ENCODE peak calls at places on chromosomes 13 and 19, in five cellular contexts. L is H54, T is A549, G is tibial nerve, W is adrenal gland. S is an unnamed sample.

GRCh38 chr19:29574518-29574917 is 31.6 kb upstream of the POP4 start:
- DNase-seq in L (no peak), T (no peak), G (no peak), W (no peak), S (no peak)

GRCh38 chr19:6056801-6057650 is 53.3 kb downstream of the RFX2 start:
- DNase-seq in L (peak), T (peak), G (no peak), W (peak), S (no peak)

GRCh38 chr13:107234315-107234714 is 666.4 kb upstream of the ARGLU1 start:
- DNase-seq in L (no peak), T (no peak), G (no peak), W (no peak), S (no peak)

GRCh38 chr13:41766439-41766838 is 194.5 kb downstream of the VWA8 start:
- DNase-seq in L (no peak), T (no peak), G (no peak), W (no peak), S (no peak)

GRCh38 chr19:13029893-13030292 is 34.6 kb downstream of the NFIX start:
- DNase-seq in L (no peak), T (no peak), G (no peak), W (no peak), S (peak)

GRCh38 chr13:29594710-29595379 is 643 bp downstream of the SLC7A1 start:
- DNase-seq in L (no peak), T (peak), G (peak), W (peak), S (peak)

GRCh38 chr19:19366691-19367396 is 38.6 kb upstream of the GATAD2A start:
- DNase-seq in L (peak), T (peak), G (peak), W (peak), S (peak)

GRCh38 chr13:81539643-81540150 is 1198.8 kb upstream of the SPRY2 start:
- DNase-seq in L (no peak), T (no peak), G (no peak), W (no peak), S (no peak)

GRCh38 chr19:8081569-8082550 is 29.3 kb downstream of the CCL25 start:
- DNase-seq in L (no peak), T (peak), G (no peak), W (no peak), S (no peak)

GRCh38 chr13:114017028-114017630 is 43.3 kb upstream of the C13orf46 start:
- DNase-seq in L (no peak), T (no peak), G (no peak), W (no peak), S (peak)

GRCh38 chr19:33819875-33820781 is 23.5 kb downstream of the KCTD15 start:
- DNase-seq in L (no peak), T (peak), G (peak), W (peak), S (peak)

GRCh38 chr19:17555929-17556813 is 722 bp downstream of the COLGALT1 start:
- DNase-seq in L (no peak), T (peak), G (no peak), W (peak), S (peak)

GRCh38 chr13:101489635-101490034 is 37.2 kb downstream of the ITGBL1 start:
- DNase-seq in L (peak), T (no peak), G (no peak), W (no peak), S (no peak)

GRCh38 chr19:54257116-54257480 is at the start of gene LILRB5:
- DNase-seq in L (no peak), T (no peak), G (no peak), W (no peak), S (no peak)

GRCh38 chr13:100495455-100495854 is 93.1 kb downstream of the GGACT start:
- DNase-seq in L (no peak), T (no peak), G (no peak), W (no peak), S (no peak)

GRCh38 chr13:50991624-50992610 is 82.3 kb downstream of the RNASEH2B start:
- DNase-seq in L (no peak), T (no peak), G (no peak), W (no peak), S (peak)

DNA sequence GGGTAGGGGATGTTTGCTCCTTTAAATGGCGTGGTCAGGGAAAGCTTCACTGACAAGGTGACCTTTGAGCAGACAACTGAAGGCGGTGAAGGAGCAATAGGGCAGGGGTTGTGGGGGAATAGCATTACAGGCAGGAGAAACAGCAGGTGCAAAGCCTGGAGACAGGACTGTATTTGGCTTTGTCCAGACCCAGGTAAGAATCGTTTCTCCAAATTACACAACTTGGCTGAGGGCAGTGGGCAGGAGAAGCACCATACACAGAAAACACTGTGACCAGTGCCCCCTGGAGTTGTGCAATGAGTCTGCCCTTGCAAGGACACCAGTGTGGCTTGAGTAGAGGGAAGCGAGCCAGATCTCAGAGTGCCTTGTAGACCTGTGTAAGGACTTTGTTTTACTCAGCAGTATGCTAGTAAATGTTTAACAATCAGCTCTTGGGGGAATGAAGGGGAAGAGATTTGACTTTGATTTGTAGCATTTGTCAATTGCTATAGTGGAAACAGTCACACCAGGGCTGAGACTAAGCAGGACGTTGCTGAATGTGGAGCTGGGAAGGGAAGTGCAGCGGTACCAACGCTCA is 360.0 kb downstream of the DCT start:
- DNase-seq in L (no peak), T (no peak), G (no peak), W (no peak), S (no peak)
- TF ChIP-seq POLR2A in L (no peak), T (no peak), G (no peak), W (no peak), S (no peak)

GRCh38 chr13:112990783-112991182 is 21.8 kb downstream of the MCF2L start:
- DNase-seq in L (no peak), T (no peak), G (no peak), W (no peak), S (no peak)
- TF ChIP-seq POLR2A in L (no peak), T (no peak), G (no peak), W (no peak), S (no peak)

GRCh38 chr19:16142032-16142580 is 1.4 kb upstream of the HSH2D start:
- DNase-seq in L (no peak), T (no peak), G (no peak), W (no peak), S (no peak)

GRCh38 chr19:16141043-16141442 is 2.4 kb upstream of the HSH2D start:
- DNase-seq in L (no peak), T (no peak), G (no peak), W (no peak), S (peak)

GRCh38 chr19:16143399-16144215 is at the start of gene HSH2D:
- DNase-seq in L (no peak), T (no peak), G (no peak), W (peak), S (no peak)

GRCh38 chr19:16136185-16137067 is 7.1 kb upstream of the HSH2D start:
- DNase-seq in L (no peak), T (no peak), G (no peak), W (no peak), S (no peak)

DNA sequence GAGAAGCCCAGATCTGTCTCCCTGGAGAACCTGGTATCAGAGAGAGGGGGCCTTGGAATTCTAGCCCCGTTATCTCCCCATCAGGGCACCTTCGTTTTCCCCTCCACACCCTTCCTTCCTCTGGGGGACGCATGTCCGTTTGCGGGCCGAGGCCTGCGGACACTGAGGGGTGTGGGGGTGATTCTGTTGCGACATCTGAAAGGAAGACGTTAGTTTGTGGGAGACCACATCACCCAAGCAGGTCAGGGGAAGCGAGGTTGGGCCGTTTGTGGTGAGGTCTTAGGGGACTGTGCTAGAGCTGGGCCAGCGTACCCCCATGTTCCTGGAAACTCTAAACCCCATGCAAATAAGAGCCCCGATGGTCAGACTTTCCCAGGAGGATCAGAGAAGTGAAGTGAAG is 3.7 kb upstream of the HSH2D start:
- DNase-seq in L (no peak), T (no peak), G (no peak), W (no peak), S (no peak)
- TF ChIP-seq POLR2A in L (no peak), T (no peak), G (no peak), W (no peak), S (no peak)

GRCh38 chr13:76886292-76887061 is at the start of gene KCTD12:
- DNase-seq in L (peak), T (peak), G (peak), W (peak), S (peak)
- TF ChIP-seq POLR2A in L (peak), T (peak), G (peak), W (peak), S (no peak)

GRCh38 chr19:2942928-2943640 is 1.7 kb downstream of the ZNF77 start:
- DNase-seq in L (no peak), T (no peak), G (no peak), W (no peak), S (no peak)

GRCh38 chr19:2945575-2946184 is 909 bp upstream of the ZNF77 start:
- DNase-seq in L (no peak), T (no peak), G (no peak), W (no peak), S (no peak)

GRCh38 chr19:2944403-2944774 is 382 bp downstream of the ZNF77 start:
- DNase-seq in L (no peak), T (no peak), G (no peak), W (no peak), S (no peak)

GRCh38 chr19:2949939-2950285 is 5.1 kb upstream of the ZNF77 start:
- DNase-seq in L (peak), T (peak), G (no peak), W (peak), S (peak)

DNA sequence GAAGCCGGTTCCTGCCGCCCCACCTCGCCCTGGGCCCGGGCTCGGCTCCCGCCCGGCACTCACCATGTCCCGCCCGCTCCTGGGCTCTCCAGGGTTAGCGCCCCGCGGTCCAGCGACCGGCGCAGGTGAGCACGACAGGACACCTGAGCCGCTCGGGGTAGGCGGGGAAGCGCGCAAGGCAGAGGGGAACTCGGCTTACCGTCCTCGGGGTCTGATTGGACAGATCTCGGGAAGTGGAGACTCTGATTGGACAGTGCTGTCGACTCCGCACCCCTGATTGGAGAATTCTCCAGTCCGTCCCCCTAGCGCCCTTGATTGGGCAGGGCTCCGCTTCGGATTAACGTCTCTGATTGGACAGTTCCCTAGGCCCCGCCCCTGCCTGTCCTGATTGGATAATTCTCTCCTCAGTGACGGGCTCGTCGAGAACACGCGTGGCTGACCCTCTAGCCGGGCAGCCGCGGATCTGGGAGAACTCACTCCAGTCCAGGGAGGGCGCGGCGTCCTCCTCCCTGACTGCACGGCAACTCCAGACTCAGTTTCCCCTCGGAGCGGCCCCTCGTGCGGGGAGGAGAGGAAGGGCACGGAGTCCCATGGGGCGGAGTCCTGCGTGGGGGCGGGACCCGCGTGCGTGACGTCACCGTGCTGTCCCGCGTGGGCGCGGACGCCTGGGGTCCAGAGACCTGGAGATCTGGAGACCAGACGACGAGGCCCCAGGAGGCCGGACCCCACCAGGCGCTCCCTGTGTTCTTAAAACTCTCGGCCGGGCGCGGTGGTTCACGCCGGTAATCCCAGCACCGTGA is at the start of gene ZNF77:
- DNase-seq in L (peak), T (peak), G (peak), W (peak), S (peak)
- TF ChIP-seq POLR2A in L (peak), T (peak), G (peak), W (peak), S (peak)

GRCh38 chr19:52690395-52691214 is 44.2 kb downstream of the ZNF611 start:
- DNase-seq in L (peak), T (no peak), G (peak), W (peak), S (peak)
- TF ChIP-seq POLR2A in L (peak), T (no peak), G (peak), W (peak), S (peak)

S was measured in erythroblast.